ENCODE peak calls at places on chromosome 4, in four cellular contexts. J is astrocyte, K is HEK293T, W is ecto neural progenitor cell. T is an unnamed sample.
A peak's percentile ranks its signal among the peaks of the same experiment; 100 is the strongest.

GRCh38 chr4:80587861-80588385 is 252.4 kb downstream of the CFAP299 start:
- DNase-seq in K (no peak), W (no peak), J (no peak), T (no peak)

GRCh38 chr4:1086011-1086410 is 27.4 kb downstream of the RNF212 start:
- DNase-seq in J (no peak), K (no peak), W (no peak), T (no peak)

GRCh38 chr4:167509551-167509950 is 275.3 kb upstream of the SPOCK3 start:
- DNase-seq in K (no peak), J (no peak), W (no peak), T (no peak)

GRCh38 chr4:87179751-87180150 is 40.7 kb downstream of the KLHL8 start:
- DNase-seq in K (no peak), J (peak; percentile 72), W (no peak), T (no peak)

GRCh38 chr4:113327513-113327912 is 278.1 kb downstream of the ANK2 start:
- DNase-seq in J (no peak), W (no peak), K (no peak), T (no peak)

GRCh38 chr4:173680278-173680677 is 150.2 kb upstream of the HAND2 start:
- DNase-seq in W (no peak), K (no peak), J (no peak), T (no peak)

GRCh38 chr4:8099981-8100464 is 58.6 kb downstream of the ABLIM2 start:
- DNase-seq in K (no peak), J (no peak), W (no peak), T (no peak)

GRCh38 chr4:1011022-1011694 is at the start of gene FGFRL1:
- DNase-seq in K (peak; percentile 94), J (peak; percentile 64), W (peak; percentile 93), T (peak; percentile 94)

GRCh38 chr4:98421106-98421505 is 159.9 kb downstream of the RAP1GDS1 start:
- DNase-seq in J (peak; percentile 92), W (no peak), K (no peak), T (no peak)

GRCh38 chr4:173005912-173006633 is 162.5 kb upstream of the GALNT7 start:
- DNase-seq in J (no peak), W (no peak), K (no peak), T (no peak)

GRCh38 chr4:40038972-40039371 is 17.7 kb upstream of the N4BP2 start:
- DNase-seq in W (no peak), J (peak; percentile 71), K (no peak), T (no peak)

GRCh38 chr4:125013891-125014290 is 300.9 kb upstream of the FAT4 start:
- DNase-seq in W (no peak), K (no peak), J (peak; percentile 57), T (no peak)

GRCh38 chr4:28639747-28640146 is 1779.1 kb downstream of the STIM2 start:
- DNase-seq in J (no peak), W (no peak), K (no peak), T (peak; percentile 37)

GRCh38 chr4:1337376-1337831 is 9.6 kb upstream of the UVSSA start:
- DNase-seq in K (no peak), J (no peak), W (no peak), T (no peak)

GRCh38 chr4:3232001-3232400 is 17.0 kb upstream of the MSANTD1 start:
- DNase-seq in K (no peak), J (no peak), W (no peak), T (no peak)

GRCh38 chr4:24219171-24219570 is 329.3 kb upstream of the PPARGC1A start:
- DNase-seq in W (no peak), K (no peak), J (no peak), T (no peak)

GRCh38 chr4:168394556-168394955 is 76.0 kb upstream of the DDX60 start:
- DNase-seq in W (no peak), K (no peak), J (no peak), T (no peak)

GRCh38 chr4:168839758-168840385 is 170.2 kb downstream of the CBR4 start:
- DNase-seq in K (no peak), J (no peak), W (no peak), T (no peak)

GRCh38 chr4:95051689-95052026 is 293.9 kb downstream of the BMPR1B start:
- DNase-seq in W (no peak), K (no peak), J (no peak), T (no peak)